ENCODE peak calls at places on chromosomes 7 and 10, in ten cellular contexts. One of them, this sample, is unnamed.

GRCh38 chr7:129502708-129503685 is 666 bp downstream of the SMKR1 start:
- DNase-seq in fibroblast of lung: no peak
- DNase-seq in CD8-positive, alpha-beta T cell: no peak
- DNase-seq in lower lobe of right lung: no peak
- DNase-seq in kidney: no peak
- DNase-seq in DND-41: no peak
- DNase-seq in upper lobe of left lung: no peak
- DNase-seq in right atrium auricular region: peak; percentile 52
- DNase-seq in cardiac muscle cell: peak; percentile 36
- DNase-seq in SK-N-SH: peak; percentile 90
- DNase-seq in this sample: peak; percentile 3

GRCh38 chr10:79270471-79271246 is 76.6 kb upstream of the PPIF start:
- DNase-seq in fibroblast of lung: no peak
- DNase-seq in CD8-positive, alpha-beta T cell: no peak
- DNase-seq in lower lobe of right lung: peak; percentile 76
- DNase-seq in kidney: no peak
- DNase-seq in DND-41: no peak
- DNase-seq in upper lobe of left lung: no peak
- DNase-seq in right atrium auricular region: peak; percentile 85
- DNase-seq in cardiac muscle cell: no peak
- DNase-seq in SK-N-SH: peak; percentile 74
- DNase-seq in this sample: no peak

GRCh38 chr7:318476-319266 is 28.7 kb downstream of the FOXL3 start:
- DNase-seq in fibroblast of lung: no peak
- DNase-seq in CD8-positive, alpha-beta T cell: no peak
- DNase-seq in lower lobe of right lung: peak; percentile 46
- DNase-seq in kidney: peak; percentile 35
- DNase-seq in DND-41: no peak
- DNase-seq in upper lobe of left lung: no peak
- DNase-seq in right atrium auricular region: no peak
- DNase-seq in cardiac muscle cell: no peak
- DNase-seq in SK-N-SH: peak; percentile 73
- DNase-seq in this sample: no peak

GRCh38 chr10:31116226-31116625 is 84.6 kb upstream of the ZNF438 start:
- DNase-seq in fibroblast of lung: peak; percentile 31
- DNase-seq in CD8-positive, alpha-beta T cell: no peak
- DNase-seq in lower lobe of right lung: no peak
- DNase-seq in kidney: no peak
- DNase-seq in DND-41: no peak
- DNase-seq in upper lobe of left lung: no peak
- DNase-seq in right atrium auricular region: no peak
- DNase-seq in cardiac muscle cell: no peak
- DNase-seq in SK-N-SH: no peak
- DNase-seq in this sample: no peak

GRCh38 chr7:6193734-6194133 is 78.7 kb downstream of the CYTH3 start:
- DNase-seq in fibroblast of lung: no peak
- DNase-seq in CD8-positive, alpha-beta T cell: no peak
- DNase-seq in lower lobe of right lung: no peak
- DNase-seq in kidney: no peak
- DNase-seq in DND-41: no peak
- DNase-seq in upper lobe of left lung: no peak
- DNase-seq in right atrium auricular region: no peak
- DNase-seq in cardiac muscle cell: no peak
- DNase-seq in SK-N-SH: no peak
- DNase-seq in this sample: no peak

GRCh38 chr7:80232969-80233724 is 98.5 kb downstream of the GNAI1 start:
- DNase-seq in fibroblast of lung: no peak
- DNase-seq in CD8-positive, alpha-beta T cell: no peak
- DNase-seq in lower lobe of right lung: no peak
- DNase-seq in kidney: no peak
- DNase-seq in DND-41: no peak
- DNase-seq in upper lobe of left lung: no peak
- DNase-seq in right atrium auricular region: no peak
- DNase-seq in cardiac muscle cell: no peak
- DNase-seq in SK-N-SH: no peak
- DNase-seq in this sample: no peak

GRCh38 chr7:148975896-148976295 is 52.4 kb downstream of the PDIA4 start:
- DNase-seq in fibroblast of lung: no peak
- DNase-seq in CD8-positive, alpha-beta T cell: no peak
- DNase-seq in lower lobe of right lung: no peak
- DNase-seq in kidney: no peak
- DNase-seq in DND-41: no peak
- DNase-seq in upper lobe of left lung: no peak
- DNase-seq in right atrium auricular region: no peak
- DNase-seq in cardiac muscle cell: no peak
- DNase-seq in SK-N-SH: no peak
- DNase-seq in this sample: no peak

GRCh38 chr10:17808971-17809841 is at the start of gene MRC1:
- DNase-seq in fibroblast of lung: no peak
- DNase-seq in CD8-positive, alpha-beta T cell: no peak
- DNase-seq in lower lobe of right lung: peak; percentile 61
- DNase-seq in kidney: peak; percentile 54
- DNase-seq in DND-41: no peak
- DNase-seq in upper lobe of left lung: peak; percentile 49
- DNase-seq in right atrium auricular region: no peak
- DNase-seq in cardiac muscle cell: no peak
- DNase-seq in SK-N-SH: no peak
- DNase-seq in this sample: no peak

GRCh38 chr7:30977896-30978564 is 14.3 kb downstream of the GHRHR start:
- DNase-seq in fibroblast of lung: no peak
- DNase-seq in CD8-positive, alpha-beta T cell: no peak
- DNase-seq in lower lobe of right lung: no peak
- DNase-seq in kidney: no peak
- DNase-seq in DND-41: peak; percentile 16
- DNase-seq in upper lobe of left lung: no peak
- DNase-seq in right atrium auricular region: no peak
- DNase-seq in cardiac muscle cell: peak; percentile 65
- DNase-seq in SK-N-SH: peak; percentile 67
- DNase-seq in this sample: no peak

GRCh38 chr10:26881600-26882331 is 21.0 kb upstream of the ABI1 start:
- DNase-seq in fibroblast of lung: peak; percentile 56
- DNase-seq in CD8-positive, alpha-beta T cell: no peak
- DNase-seq in lower lobe of right lung: no peak
- DNase-seq in kidney: no peak
- DNase-seq in DND-41: no peak
- DNase-seq in upper lobe of left lung: no peak
- DNase-seq in right atrium auricular region: no peak
- DNase-seq in cardiac muscle cell: peak; percentile 70
- DNase-seq in SK-N-SH: peak; percentile 58
- DNase-seq in this sample: peak; percentile 34

GRCh38 chr7:108211382-108212201 is 81.4 kb upstream of the LAMB4 start:
- DNase-seq in fibroblast of lung: peak; percentile 66
- DNase-seq in CD8-positive, alpha-beta T cell: no peak
- DNase-seq in lower lobe of right lung: no peak
- DNase-seq in kidney: no peak
- DNase-seq in DND-41: peak; percentile 11
- DNase-seq in upper lobe of left lung: no peak
- DNase-seq in right atrium auricular region: no peak
- DNase-seq in cardiac muscle cell: no peak
- DNase-seq in SK-N-SH: no peak
- DNase-seq in this sample: no peak

GRCh38 chr10:10591682-10592412 is 425.8 kb upstream of the CELF2 start:
- DNase-seq in fibroblast of lung: no peak
- DNase-seq in CD8-positive, alpha-beta T cell: no peak
- DNase-seq in lower lobe of right lung: no peak
- DNase-seq in kidney: no peak
- DNase-seq in DND-41: no peak
- DNase-seq in upper lobe of left lung: no peak
- DNase-seq in right atrium auricular region: no peak
- DNase-seq in cardiac muscle cell: no peak
- DNase-seq in SK-N-SH: no peak
- DNase-seq in this sample: no peak

GRCh38 chr7:132394283-132395003 is 181.8 kb downstream of the PLXNA4 start:
- DNase-seq in fibroblast of lung: no peak
- DNase-seq in CD8-positive, alpha-beta T cell: peak; percentile 5
- DNase-seq in lower lobe of right lung: no peak
- DNase-seq in kidney: no peak
- DNase-seq in DND-41: peak; percentile 8
- DNase-seq in upper lobe of left lung: no peak
- DNase-seq in right atrium auricular region: no peak
- DNase-seq in cardiac muscle cell: no peak
- DNase-seq in SK-N-SH: peak; percentile 41
- DNase-seq in this sample: peak; percentile 36

GRCh38 chr7:84399661-84400060 is 205.1 kb upstream of the SEMA3A start:
- DNase-seq in fibroblast of lung: no peak
- DNase-seq in CD8-positive, alpha-beta T cell: no peak
- DNase-seq in lower lobe of right lung: no peak
- DNase-seq in kidney: no peak
- DNase-seq in DND-41: no peak
- DNase-seq in upper lobe of left lung: no peak
- DNase-seq in right atrium auricular region: no peak
- DNase-seq in cardiac muscle cell: no peak
- DNase-seq in SK-N-SH: no peak
- DNase-seq in this sample: no peak

GRCh38 chr7:38382627-38383026 is 109.2 kb upstream of the TARP start:
- DNase-seq in fibroblast of lung: peak; percentile 85
- DNase-seq in CD8-positive, alpha-beta T cell: no peak
- DNase-seq in lower lobe of right lung: no peak
- DNase-seq in kidney: no peak
- DNase-seq in DND-41: no peak
- DNase-seq in upper lobe of left lung: no peak
- DNase-seq in right atrium auricular region: no peak
- DNase-seq in cardiac muscle cell: no peak
- DNase-seq in SK-N-SH: no peak
- DNase-seq in this sample: no peak

GRCh38 chr7:75611557-75612178 is 119.5 kb downstream of the SPDYE5 start:
- DNase-seq in fibroblast of lung: peak; percentile 30
- DNase-seq in CD8-positive, alpha-beta T cell: no peak
- DNase-seq in lower lobe of right lung: peak; percentile 81
- DNase-seq in kidney: peak; percentile 94
- DNase-seq in DND-41: no peak
- DNase-seq in upper lobe of left lung: peak; percentile 84
- DNase-seq in right atrium auricular region: peak; percentile 68
- DNase-seq in cardiac muscle cell: peak; percentile 32
- DNase-seq in SK-N-SH: no peak
- DNase-seq in this sample: no peak
- H3K4me3 ChIP-seq in fibroblast of lung: no peak overlapping the region
- H3K4me3 ChIP-seq in CD8-positive, alpha-beta T cell: no peak overlapping the region
- H3K4me3 ChIP-seq in lower lobe of right lung: peak overlapping the region; percentile 5
- H3K4me3 ChIP-seq in kidney: no peak overlapping the region
- H3K4me3 ChIP-seq in DND-41: no peak overlapping the region
- H3K4me3 ChIP-seq in upper lobe of left lung: peak overlapping the region; percentile 19
- H3K4me3 ChIP-seq in right atrium auricular region: no peak overlapping the region
- H3K4me3 ChIP-seq in cardiac muscle cell: no peak overlapping the region
- H3K4me3 ChIP-seq in SK-N-SH: no peak overlapping the region
- H3K4me3 ChIP-seq in this sample: no peak overlapping the region

GRCh38 chr10:51910596-51910995 is 211.2 kb upstream of the CSTF2T start:
- DNase-seq in fibroblast of lung: no peak
- DNase-seq in CD8-positive, alpha-beta T cell: no peak
- DNase-seq in lower lobe of right lung: no peak
- DNase-seq in kidney: no peak
- DNase-seq in DND-41: no peak
- DNase-seq in upper lobe of left lung: no peak
- DNase-seq in right atrium auricular region: no peak
- DNase-seq in cardiac muscle cell: no peak
- DNase-seq in SK-N-SH: no peak
- DNase-seq in this sample: no peak
- H3K27ac ChIP-seq in fibroblast of lung: no peak overlapping the region
- H3K27ac ChIP-seq in CD8-positive, alpha-beta T cell: no peak overlapping the region
- H3K27ac ChIP-seq in lower lobe of right lung: no peak overlapping the region
- H3K27ac ChIP-seq in kidney: no peak overlapping the region
- H3K27ac ChIP-seq in DND-41: no peak overlapping the region
- H3K27ac ChIP-seq in upper lobe of left lung: no peak overlapping the region
- H3K27ac ChIP-seq in right atrium auricular region: no peak overlapping the region
- H3K27ac ChIP-seq in cardiac muscle cell: no peak overlapping the region
- H3K27ac ChIP-seq in SK-N-SH: no peak overlapping the region
- H3K27ac ChIP-seq in this sample: no peak overlapping the region

GRCh38 chr10:15331456-15331855 is 39.6 kb downstream of the FAM171A1 start:
- DNase-seq in fibroblast of lung: no peak
- DNase-seq in CD8-positive, alpha-beta T cell: no peak
- DNase-seq in lower lobe of right lung: no peak
- DNase-seq in kidney: no peak
- DNase-seq in DND-41: no peak
- DNase-seq in upper lobe of left lung: no peak
- DNase-seq in right atrium auricular region: no peak
- DNase-seq in cardiac muscle cell: no peak
- DNase-seq in SK-N-SH: no peak
- DNase-seq in this sample: no peak

GRCh38 chr10:15333909-15334649 is 37.0 kb downstream of the FAM171A1 start:
- DNase-seq in fibroblast of lung: peak; percentile 62
- DNase-seq in CD8-positive, alpha-beta T cell: no peak
- DNase-seq in lower lobe of right lung: no peak
- DNase-seq in kidney: no peak
- DNase-seq in DND-41: no peak
- DNase-seq in upper lobe of left lung: no peak
- DNase-seq in right atrium auricular region: no peak
- DNase-seq in cardiac muscle cell: no peak
- DNase-seq in SK-N-SH: peak; percentile 33
- DNase-seq in this sample: no peak

GRCh38 chr10:15324611-15325010 is 46.5 kb downstream of the FAM171A1 start:
- DNase-seq in fibroblast of lung: peak; percentile 83
- DNase-seq in CD8-positive, alpha-beta T cell: no peak
- DNase-seq in lower lobe of right lung: no peak
- DNase-seq in kidney: no peak
- DNase-seq in DND-41: no peak
- DNase-seq in upper lobe of left lung: no peak
- DNase-seq in right atrium auricular region: no peak
- DNase-seq in cardiac muscle cell: no peak
- DNase-seq in SK-N-SH: no peak
- DNase-seq in this sample: no peak

GRCh38 chr10:15325243-15326002 is 45.7 kb downstream of the FAM171A1 start:
- DNase-seq in fibroblast of lung: peak; percentile 91
- DNase-seq in CD8-positive, alpha-beta T cell: no peak
- DNase-seq in lower lobe of right lung: no peak
- DNase-seq in kidney: no peak
- DNase-seq in DND-41: no peak
- DNase-seq in upper lobe of left lung: no peak
- DNase-seq in right atrium auricular region: no peak
- DNase-seq in cardiac muscle cell: no peak
- DNase-seq in SK-N-SH: no peak
- DNase-seq in this sample: no peak

DNA sequence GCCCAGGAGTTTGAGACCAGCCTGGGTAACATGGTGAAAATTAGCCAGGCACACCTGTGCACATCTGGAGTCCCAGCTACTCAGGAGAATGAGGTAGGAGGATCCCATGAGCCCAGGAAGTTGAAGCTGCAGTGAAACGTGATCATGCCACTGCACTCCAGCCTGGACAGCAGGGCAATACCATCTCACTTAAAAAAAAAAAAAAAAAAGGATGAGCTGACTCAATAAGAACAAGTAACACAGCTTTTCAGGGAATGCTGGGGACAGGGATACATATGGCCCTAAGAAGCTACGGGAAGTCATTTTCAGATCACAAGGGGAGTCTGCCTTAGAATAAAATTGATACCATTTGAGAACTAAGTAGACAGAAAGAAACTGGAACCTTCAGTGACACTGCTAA is 41.7 kb downstream of the FAM171A1 start:
- DNase-seq in fibroblast of lung: no peak
- DNase-seq in CD8-positive, alpha-beta T cell: no peak
- DNase-seq in lower lobe of right lung: no peak
- DNase-seq in kidney: no peak
- DNase-seq in DND-41: no peak
- DNase-seq in upper lobe of left lung: no peak
- DNase-seq in right atrium auricular region: no peak
- DNase-seq in cardiac muscle cell: no peak
- DNase-seq in SK-N-SH: no peak
- DNase-seq in this sample: no peak
- H3K4me1 ChIP-seq in fibroblast of lung: peaks cover 10% of the 10 kb centered on the region
- H3K4me1 ChIP-seq in CD8-positive, alpha-beta T cell: no peaks in the 10 kb centered on the region
- H3K4me1 ChIP-seq in lower lobe of right lung: no peaks in the 10 kb centered on the region
- H3K4me1 ChIP-seq in kidney: peaks cover 5% of the 10 kb centered on the region
- H3K4me1 ChIP-seq in DND-41: no peaks in the 10 kb centered on the region
- H3K4me1 ChIP-seq in upper lobe of left lung: peaks cover 9% of the 10 kb centered on the region
- H3K4me1 ChIP-seq in right atrium auricular region: no peaks in the 10 kb centered on the region
- H3K4me1 ChIP-seq in cardiac muscle cell: no peaks in the 10 kb centered on the region
- H3K4me1 ChIP-seq in SK-N-SH: peaks cover 15% of the 10 kb centered on the region
- H3K4me1 ChIP-seq in this sample: no peaks in the 10 kb centered on the region

GRCh38 chr7:158270106-158270775 is 317.4 kb downstream of the PTPRN2 start:
- DNase-seq in fibroblast of lung: no peak
- DNase-seq in CD8-positive, alpha-beta T cell: no peak
- DNase-seq in lower lobe of right lung: no peak
- DNase-seq in kidney: peak; percentile 39
- DNase-seq in DND-41: no peak
- DNase-seq in upper lobe of left lung: peak; percentile 53
- DNase-seq in right atrium auricular region: no peak
- DNase-seq in cardiac muscle cell: no peak
- DNase-seq in SK-N-SH: no peak
- DNase-seq in this sample: no peak
- H3K4me3 ChIP-seq in fibroblast of lung: no peak overlapping the region
- H3K4me3 ChIP-seq in CD8-positive, alpha-beta T cell: no peak overlapping the region
- H3K4me3 ChIP-seq in lower lobe of right lung: no peak overlapping the region
- H3K4me3 ChIP-seq in kidney: no peak overlapping the region
- H3K4me3 ChIP-seq in DND-41: no peak overlapping the region
- H3K4me3 ChIP-seq in upper lobe of left lung: no peak overlapping the region
- H3K4me3 ChIP-seq in right atrium auricular region: no peak overlapping the region
- H3K4me3 ChIP-seq in cardiac muscle cell: no peak overlapping the region
- H3K4me3 ChIP-seq in SK-N-SH: no peak overlapping the region
- H3K4me3 ChIP-seq in this sample: no peak overlapping the region